ENCODE peak calls at places on chromosome 4, in six cellular contexts. One of them, this sample, is unnamed.

GRCh38 chr4:147482281-147482680 is 1.4 kb downstream of the EDNRA start:
- DNase-seq in skeletal muscle cell: no peak
- DNase-seq in fibroblast of mammary gland: no peak
- DNase-seq in H9: no peak
- DNase-seq in CD4-positive, alpha-beta T cell: no peak
- DNase-seq in PC-3: peak; percentile 30
- DNase-seq in this sample: no peak

GRCh38 chr4:119697887-119698393 is 69.3 kb upstream of the PDE5A start:
- DNase-seq in H9: no peak
- DNase-seq in fibroblast of mammary gland: no peak
- DNase-seq in PC-3: no peak
- DNase-seq in CD4-positive, alpha-beta T cell: no peak
- DNase-seq in skeletal muscle cell: no peak
- DNase-seq in this sample: no peak

GRCh38 chr4:2059726-2060577 is 825 bp downstream of the NAT8L start:
- DNase-seq in PC-3: no peak
- DNase-seq in CD4-positive, alpha-beta T cell: no peak
- DNase-seq in H9: no peak
- DNase-seq in fibroblast of mammary gland: peak; percentile 5
- DNase-seq in skeletal muscle cell: no peak
- DNase-seq in this sample: no peak

GRCh38 chr4:184826315-184827266 is 823 bp upstream of the ACSL1 start:
- DNase-seq in skeletal muscle cell: no peak
- DNase-seq in fibroblast of mammary gland: no peak
- DNase-seq in PC-3: peak; percentile 17
- DNase-seq in CD4-positive, alpha-beta T cell: no peak
- DNase-seq in H9: no peak
- DNase-seq in this sample: no peak

GRCh38 chr4:147134536-147135210 is 189.0 kb upstream of the TTC29 start:
- DNase-seq in H9: no peak
- DNase-seq in fibroblast of mammary gland: no peak
- DNase-seq in CD4-positive, alpha-beta T cell: no peak
- DNase-seq in PC-3: no peak
- DNase-seq in skeletal muscle cell: no peak
- DNase-seq in this sample: no peak

GRCh38 chr4:123443401-123444297 is 47.1 kb downstream of the SPRY1 start:
- DNase-seq in fibroblast of mammary gland: no peak
- DNase-seq in skeletal muscle cell: no peak
- DNase-seq in H9: no peak
- DNase-seq in CD4-positive, alpha-beta T cell: no peak
- DNase-seq in PC-3: no peak
- DNase-seq in this sample: no peak

GRCh38 chr4:7557447-7557846 is 122.7 kb upstream of the PSAPL1 start:
- DNase-seq in fibroblast of mammary gland: peak; percentile 64
- DNase-seq in CD4-positive, alpha-beta T cell: no peak
- DNase-seq in skeletal muscle cell: peak; percentile 25
- DNase-seq in PC-3: peak; percentile 84
- DNase-seq in H9: no peak
- DNase-seq in this sample: peak; percentile 89

GRCh38 chr4:7165874-7166201 is 26.5 kb upstream of the SORCS2 start:
- DNase-seq in CD4-positive, alpha-beta T cell: no peak
- DNase-seq in H9: no peak
- DNase-seq in PC-3: no peak
- DNase-seq in skeletal muscle cell: no peak
- DNase-seq in fibroblast of mammary gland: no peak
- DNase-seq in this sample: no peak

GRCh38 chr4:165199286-165199685 is 8.1 kb upstream of the KLHL2 start:
- DNase-seq in PC-3: peak; percentile 36
- DNase-seq in skeletal muscle cell: no peak
- DNase-seq in fibroblast of mammary gland: no peak
- DNase-seq in CD4-positive, alpha-beta T cell: no peak
- DNase-seq in H9: no peak
- DNase-seq in this sample: no peak

GRCh38 chr4:141914746-141915145 is 278.4 kb downstream of the IL15 start:
- DNase-seq in fibroblast of mammary gland: no peak
- DNase-seq in PC-3: no peak
- DNase-seq in CD4-positive, alpha-beta T cell: no peak
- DNase-seq in H9: no peak
- DNase-seq in skeletal muscle cell: no peak
- DNase-seq in this sample: no peak

GRCh38 chr4:156146581-156146980 is 192.9 kb upstream of the CTSO start:
- DNase-seq in skeletal muscle cell: no peak
- DNase-seq in PC-3: no peak
- DNase-seq in H9: no peak
- DNase-seq in fibroblast of mammary gland: no peak
- DNase-seq in CD4-positive, alpha-beta T cell: no peak
- DNase-seq in this sample: no peak

GRCh38 chr4:6324999-6325790 is 55.5 kb downstream of the WFS1 start:
- DNase-seq in CD4-positive, alpha-beta T cell: no peak
- DNase-seq in skeletal muscle cell: no peak
- DNase-seq in PC-3: peak; percentile 73
- DNase-seq in fibroblast of mammary gland: peak; percentile 12
- DNase-seq in H9: no peak
- DNase-seq in this sample: no peak

GRCh38 chr4:16150716-16151115 is 66.9 kb upstream of the PROM1 start:
- DNase-seq in PC-3: peak; percentile 42
- DNase-seq in H9: no peak
- DNase-seq in fibroblast of mammary gland: no peak
- DNase-seq in CD4-positive, alpha-beta T cell: no peak
- DNase-seq in skeletal muscle cell: no peak
- DNase-seq in this sample: no peak

This sample was measured in HTR-8/SVneo.